ENCODE peak calls at places on chromosomes 3 and 15, in seven cellular contexts. R, F, L, T, Q, W and U are unnamed samples.

GRCh38 chr3:101571028-101571895 is 2.7 kb upstream of the PCNP start:
- DNase-seq in Q (no peak), L (no peak), W (no peak), R (no peak), T (no peak), F (no peak), U (no peak)

GRCh38 chr15:88913017-88913849 is at the start of gene MFGE8:
- DNase-seq in W (no peak), F (peak), T (peak), L (peak), Q (peak), R (peak), U (peak)

GRCh38 chr3:17090271-17090992 is 205.7 kb downstream of the PLCL2 start:
- DNase-seq in T (no peak), L (no peak), F (no peak), R (no peak), Q (no peak), W (no peak), U (no peak)

GRCh38 chr3:96863129-96863740 is 48.8 kb downstream of the EPHA6 start:
- DNase-seq in L (peak), F (peak), T (no peak), W (no peak), Q (peak), R (no peak), U (peak)

GRCh38 chr15:59662260-59662659 is 4.9 kb upstream of the GTF2A2 start:
- DNase-seq in T (no peak), R (no peak), L (peak), F (no peak), Q (peak), W (no peak), U (no peak)

GRCh38 chr3:142445816-142446254 is 2.0 kb downstream of the XRN1 start:
- DNase-seq in L (peak), F (peak), R (no peak), Q (peak), W (no peak), T (no peak), U (peak)

GRCh38 chr15:40357723-40358491 is at the start of gene DISP2:
- DNase-seq in Q (peak), T (peak), F (peak), R (peak), L (peak), W (peak), U (peak)

GRCh38 chr15:99239545-99240198 is 9.7 kb downstream of the TTC23 start:
- DNase-seq in T (no peak), W (no peak), Q (peak), R (no peak), L (no peak), F (peak), U (peak)

GRCh38 chr3:187021748-187022402 is 91.5 kb downstream of the ST6GAL1 start:
- DNase-seq in T (no peak), Q (no peak), W (no peak), R (no peak), F (peak), L (no peak), U (no peak)

GRCh38 chr3:18137958-18138357 is 287.2 kb downstream of the SATB1 start:
- DNase-seq in T (no peak), Q (no peak), W (no peak), R (no peak), F (no peak), L (no peak), U (no peak)

GRCh38 chr3:196868297-196868661 is 559 bp downstream of the SENP5 start:
- DNase-seq in L (peak), F (peak), T (no peak), Q (peak), R (peak), W (no peak), U (no peak)

GRCh38 chr3:46854543-46854942 is 8.7 kb downstream of the MYL3 start:
- DNase-seq in F (no peak), W (no peak), T (peak), L (no peak), Q (no peak), R (no peak), U (no peak)
- TF ChIP-seq CTCF in F (no peak), W (no peak), T (no peak), L (no peak), Q (no peak), R (no peak), U (no peak)

GRCh38 chr15:92733090-92733933 is 77.7 kb upstream of the FAM174B start:
- DNase-seq in L (no peak), R (no peak), W (no peak), T (no peak), F (no peak), Q (no peak), U (no peak)

GRCh38 chr15:92733934-92734521 is 78.5 kb upstream of the FAM174B start:
- DNase-seq in F (no peak), W (peak), Q (peak), T (peak), L (peak), R (peak), U (peak)
- H3K4me3 ChIP-seq in F (no peak), W (no peak), Q (peak), T (peak), L (peak), R (peak), U (peak)

GRCh38 chr3:121529308-121529707 is 16.5 kb downstream of the POLQ start:
- DNase-seq in T (no peak), F (no peak), W (no peak), R (no peak), L (peak), Q (peak), U (peak)
- TF ChIP-seq CTCF in T (no peak), F (no peak), W (no peak), R (no peak), L (peak), Q (peak), U (peak)

GRCh38 chr3:46675843-46676567 is 17.5 kb downstream of the ALS2CL start:
- DNase-seq in R (no peak), T (no peak), Q (peak), W (no peak), L (peak), F (no peak), U (no peak)

GRCh38 chr3:46677096-46677702 is 16.3 kb downstream of the ALS2CL start:
- DNase-seq in L (no peak), F (no peak), T (peak), Q (no peak), W (no peak), R (no peak), U (no peak)

GRCh38 chr3:46678280-46678679 is 15.2 kb downstream of the ALS2CL start:
- DNase-seq in W (no peak), L (no peak), T (no peak), R (no peak), Q (no peak), F (no peak), U (no peak)

GRCh38 chr3:46675426-46675825 is 18.1 kb downstream of the ALS2CL start:
- DNase-seq in T (peak), L (no peak), F (no peak), R (no peak), W (no peak), Q (no peak), U (no peak)

GRCh38 chr3:46676601-46677071 is 16.8 kb downstream of the ALS2CL start:
- DNase-seq in R (no peak), T (no peak), L (no peak), Q (no peak), W (no peak), F (no peak), U (no peak)
- H3K4me3 ChIP-seq in R (no peak), T (no peak), L (no peak), Q (no peak), W (no peak), F (no peak), U (no peak)